ENCODE peak calls at places on chromosomes 5 and 9, in eight cellular contexts. E is A549, C is WTC11, D is HepG2, T is HCT116, X is K562, Z is endothelial cell of umbilical vein, M is SK-N-SH. Q is an unnamed sample.

GRCh38 chr5:134247411-134247810 is 21.5 kb upstream of the PPP2CA start:
- DNase-seq in E (no peak), C (no peak), D (peak), T (peak), X (no peak), Z (peak), M (no peak), Q (peak)

GRCh38 chr9:88988796-88989641 is 2.2 kb upstream of the S1PR3 start:
- DNase-seq in E (no peak), C (no peak), D (no peak), T (no peak), X (no peak), Z (peak), M (no peak), Q (peak)

GRCh38 chr5:67234671-67235176 is 38.1 kb upstream of the CD180 start:
- DNase-seq in E (no peak), C (no peak), D (peak), T (no peak), X (no peak), Z (peak), M (no peak), Q (no peak)

GRCh38 chr9:36486454-36486932 is 86.2 kb upstream of the MELK start:
- DNase-seq in E (no peak), C (no peak), D (no peak), T (no peak), X (peak), Z (peak), M (no peak), Q (no peak)

GRCh38 chr9:87535817-87536539 is 38.3 kb downstream of the DAPK1 start:
- DNase-seq in E (no peak), C (no peak), D (no peak), T (no peak), X (no peak), Z (no peak), M (no peak), Q (no peak)

GRCh38 chr5:94505327-94506080 is 112.9 kb downstream of the KIAA0825 start:
- DNase-seq in E (no peak), C (no peak), D (no peak), T (no peak), X (no peak), Z (no peak), M (no peak), Q (no peak)

GRCh38 chr5:42495908-42496307 is 72.7 kb downstream of the GHR start:
- DNase-seq in E (no peak), C (no peak), D (no peak), T (no peak), X (no peak), Z (no peak), M (no peak), Q (no peak)

GRCh38 chr9:4769321-4770080 is 23.2 kb upstream of the RCL1 start:
- DNase-seq in E (no peak), C (no peak), D (no peak), T (no peak), X (peak), Z (no peak), M (no peak), Q (peak)

GRCh38 chr5:9358961-9359686 is 186.8 kb downstream of the SEMA5A start:
- DNase-seq in E (no peak), C (no peak), D (no peak), T (no peak), X (no peak), Z (peak), M (no peak), Q (no peak)
- TF ChIP-seq MAX in E (no peak), C (no peak), D (no peak), T (no peak), X (no peak), Z (no peak), M (no peak), Q (no peak)

GRCh38 chr5:159915913-159916840 is at the start of gene ADRA1B:
- DNase-seq in E (peak), C (peak), D (peak), T (no peak), X (peak), Z (peak), M (peak), Q (peak)
- TF ChIP-seq MAX in E (peak), C (no peak), D (no peak), T (no peak), X (no peak), Z (no peak), M (no peak), Q (no peak)

GRCh38 chr5:36958612-36959011 is 82.0 kb downstream of the NIPBL start:
- DNase-seq in E (no peak), C (no peak), D (no peak), T (no peak), X (no peak), Z (no peak), M (no peak), Q (no peak)
- TF ChIP-seq MAX in E (no peak), C (no peak), D (no peak), T (no peak), X (no peak), Z (no peak), M (no peak), Q (no peak)

DNA sequence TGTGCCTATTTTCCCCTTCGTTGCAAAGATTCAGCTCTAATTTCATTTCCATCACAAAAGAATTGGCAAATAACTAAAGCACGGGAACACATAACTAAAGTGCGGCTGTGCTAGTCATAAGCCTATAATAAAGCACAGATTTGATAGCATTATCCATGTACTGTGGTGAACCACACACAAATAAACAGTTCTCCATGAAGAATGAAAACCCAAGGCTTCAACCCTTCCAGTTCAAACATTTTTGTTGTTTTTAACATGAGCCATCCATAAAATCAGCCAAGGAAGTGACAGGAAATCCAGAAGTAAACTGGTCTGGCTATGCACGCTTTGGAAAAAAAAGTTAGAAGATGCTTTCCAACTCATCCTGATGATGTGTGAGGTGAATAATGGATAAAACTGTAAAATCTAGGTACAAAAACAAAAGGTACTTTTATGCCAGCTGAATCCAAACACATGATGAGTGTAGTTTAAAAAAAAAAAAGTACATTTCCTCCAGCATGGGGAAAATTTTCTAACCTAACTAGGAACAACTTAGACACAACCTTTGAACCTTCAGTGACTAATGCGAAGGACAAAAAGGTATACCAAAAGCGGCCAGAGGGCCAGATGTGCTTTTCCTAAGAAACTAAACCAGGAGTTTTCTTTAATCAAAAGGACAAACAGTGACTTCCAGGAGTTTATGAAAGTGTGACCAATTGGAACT is 10.2 kb downstream of the ZNF608 start:
- DNase-seq in E (no peak), C (no peak), D (no peak), T (no peak), X (no peak), Z (no peak), M (no peak), Q (no peak)
- TF ChIP-seq MAX in E (no peak), C (no peak), D (no peak), T (no peak), X (no peak), Z (no peak), M (no peak), Q (no peak)

DNA sequence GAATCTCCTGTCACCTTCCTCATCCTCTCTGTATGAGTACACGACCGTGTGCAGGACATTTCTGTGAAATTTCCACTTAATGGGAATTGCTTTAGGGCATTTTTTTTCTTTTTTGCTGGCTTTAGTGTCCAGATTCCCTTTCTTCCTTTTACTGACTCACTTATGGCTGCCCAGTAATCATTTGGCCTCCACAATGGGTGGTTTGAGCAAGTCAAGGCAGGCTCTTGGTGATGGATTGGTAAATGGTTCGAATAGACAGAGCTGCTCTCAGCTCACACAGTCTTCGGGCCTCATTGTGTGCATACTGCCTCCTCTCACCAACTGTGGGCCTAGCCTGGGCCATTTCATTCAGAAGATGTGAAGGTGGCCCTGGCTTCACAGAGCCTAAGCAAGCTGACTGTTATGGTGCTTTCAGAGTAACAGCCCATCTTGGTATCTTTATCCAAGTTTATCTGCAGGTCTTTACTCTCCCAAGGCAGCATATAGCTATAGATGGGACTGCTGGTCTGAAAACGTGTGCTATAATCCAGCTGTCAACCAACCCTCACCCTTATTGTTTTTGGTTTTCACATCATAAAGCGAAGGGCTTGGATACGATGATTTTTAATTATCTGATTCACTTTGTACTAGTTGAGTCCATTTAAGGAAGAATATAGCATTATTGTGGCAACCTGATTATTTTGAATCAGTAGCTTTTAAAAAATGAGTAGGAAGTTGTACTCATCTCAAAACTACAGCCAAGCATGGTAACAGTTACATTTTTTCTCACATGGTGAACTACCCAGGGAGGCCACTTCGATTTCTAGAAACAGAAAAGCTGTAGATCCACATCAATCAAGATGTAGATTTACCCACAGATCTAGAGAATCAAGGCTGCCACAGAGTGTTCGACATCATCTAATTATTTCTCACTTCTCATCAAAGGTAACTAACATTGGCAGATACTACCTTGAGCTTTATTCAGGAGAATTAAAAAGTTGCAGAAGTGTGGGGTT is 50.4 kb upstream of the CKMT2 start:
- DNase-seq in E (no peak), C (no peak), D (no peak), T (no peak), X (no peak), Z (no peak), M (no peak), Q (no peak)
- TF ChIP-seq MAX in E (no peak), C (no peak), D (no peak), T (no peak), X (no peak), Z (no peak), M (no peak), Q (no peak)

GRCh38 chr9:135989722-135990467 is 28.7 kb upstream of the UBAC1 start:
- DNase-seq in E (no peak), C (no peak), D (no peak), T (no peak), X (no peak), Z (no peak), M (no peak), Q (peak)
- TF ChIP-seq MAX in E (no peak), C (no peak), D (no peak), T (no peak), X (no peak), Z (no peak), M (no peak), Q (no peak)